ENCODE peak calls at places on chromosomes 16 and 17, in eight cellular contexts. M is SJSA1; W is skeletal muscle cell; D is activated CD4-positive, alpha-beta T cell treated with anti-CD3 and anti-CD28 coated beads for 1 hour; V is esophagus squamous epithelium; G is fibroblast of the aortic adventitia; Z is GM03348; L is LNCaP clone FGC. Y is an unnamed sample.

GRCh38 chr16:68356249-68356918 is 45.6 kb downstream of the PRMT7 start:
- DNase-seq in M (no peak), W (no peak), D (peak; percentile 26), V (no peak), G (no peak), Z (no peak), L (no peak), Y (no peak)

GRCh38 chr17:79182176-79183160 is 107.8 kb downstream of the ENGASE start:
- DNase-seq in M (no peak), W (no peak), D (no peak), V (no peak), G (no peak), Z (no peak), L (no peak), Y (no peak)

GRCh38 chr17:66287911-66288310 is 14.5 kb upstream of the PRKCA start:
- DNase-seq in M (no peak), W (no peak), D (no peak), V (no peak), G (no peak), Z (no peak), L (no peak), Y (no peak)

GRCh38 chr16:47538472-47538871 is 77.3 kb downstream of the PHKB start:
- DNase-seq in M (no peak), W (no peak), D (no peak), V (no peak), G (no peak), Z (no peak), L (no peak), Y (no peak)

GRCh38 chr17:31388770-31389672 is 2.5 kb upstream of the RAB11FIP4 start:
- DNase-seq in M (peak; percentile 38), W (no peak), D (no peak), V (no peak), G (no peak), Z (peak; percentile 68), L (no peak), Y (peak; percentile 14)

GRCh38 chr17:59769891-59770290 is 62.4 kb downstream of the VMP1 start:
- DNase-seq in M (no peak), W (no peak), D (no peak), V (no peak), G (no peak), Z (peak; percentile 26), L (no peak), Y (peak; percentile 57)

GRCh38 chr16:2001035-2001434 is 8.6 kb downstream of the ZNF598 start:
- DNase-seq in M (no peak), W (no peak), D (no peak), V (no peak), G (no peak), Z (no peak), L (no peak), Y (no peak)

GRCh38 chr16:52742052-52742451 is 195.1 kb upstream of the TOX3 start:
- DNase-seq in M (no peak), W (no peak), D (no peak), V (no peak), G (no peak), Z (no peak), L (no peak), Y (no peak)

GRCh38 chr16:17585449-17586080 is 114.8 kb upstream of the XYLT1 start:
- DNase-seq in M (no peak), W (no peak), D (no peak), V (no peak), G (no peak), Z (no peak), L (no peak), Y (no peak)

GRCh38 chr17:75273968-75274708 is 3.1 kb upstream of the MIF4GD start:
- DNase-seq in M (no peak), W (peak; percentile 31), D (no peak), V (no peak), G (peak; percentile 85), Z (peak; percentile 57), L (no peak), Y (peak; percentile 78)

GRCh38 chr16:1014771-1015495 is 33.4 kb downstream of the SOX8 start:
- DNase-seq in M (no peak), W (no peak), D (no peak), V (no peak), G (peak; percentile 11), Z (no peak), L (no peak), Y (no peak)

GRCh38 chr17:75645889-75646625 is 12.8 kb downstream of the SMIM5 start:
- DNase-seq in M (no peak), W (no peak), D (no peak), V (no peak), G (no peak), Z (no peak), L (no peak), Y (peak; percentile 18)

GRCh38 chr17:3916013-3916696 is at the start of gene P2RX1:
- DNase-seq in M (peak; percentile 68), W (no peak), D (no peak), V (no peak), G (peak; percentile 55), Z (peak; percentile 29), L (no peak), Y (peak; percentile 75)

GRCh38 chr17:30323895-30324319 is 9.9 kb downstream of the TMIGD1 start:
- DNase-seq in M (peak; percentile 25), W (peak; percentile 50), D (no peak), V (no peak), G (peak; percentile 69), Z (no peak), L (peak; percentile 63), Y (peak; percentile 84)

GRCh38 chr16:68445458-68445857 is 2.9 kb downstream of the SMPD3 start:
- DNase-seq in M (peak; percentile 12), W (no peak), D (no peak), V (no peak), G (no peak), Z (peak; percentile 26), L (no peak), Y (peak; percentile 10)

GRCh38 chr16:85390511-85391174 is 222.5 kb upstream of the GSE1 start:
- DNase-seq in M (peak; percentile 86), W (peak; percentile 87), D (no peak), V (no peak), G (peak; percentile 93), Z (peak; percentile 86), L (peak; percentile 50), Y (peak; percentile 94)

GRCh38 chr17:319266-319665 is 33.3 kb downstream of the RPH3AL start:
- DNase-seq in M (no peak), W (no peak), D (no peak), V (no peak), G (no peak), Z (no peak), L (no peak), Y (no peak)

GRCh38 chr17:17568772-17569195 is 22.7 kb downstream of the PEMT start:
- DNase-seq in M (peak; percentile 44), W (no peak), D (peak; percentile 28), V (no peak), G (peak; percentile 37), Z (peak; percentile 86), L (peak; percentile 50), Y (peak; percentile 46)

GRCh38 chr16:49524578-49525315 is 151.1 kb downstream of the C16orf78 start:
- DNase-seq in M (no peak), W (no peak), D (no peak), V (no peak), G (no peak), Z (no peak), L (no peak), Y (no peak)

GRCh38 chr17:60161598-60162330 is 12.0 kb downstream of the CA4 start:
- DNase-seq in M (no peak), W (no peak), D (no peak), V (no peak), G (no peak), Z (no peak), L (no peak), Y (no peak)

GRCh38 chr17:62996221-62996620 is 30.2 kb downstream of the TANC2 start:
- DNase-seq in M (no peak), W (no peak), D (no peak), V (no peak), G (no peak), Z (no peak), L (no peak), Y (no peak)

GRCh38 chr16:89090182-89090630 is 3.4 kb upstream of the ACSF3 start:
- DNase-seq in M (no peak), W (no peak), D (no peak), V (no peak), G (no peak), Z (no peak), L (peak; percentile 19), Y (no peak)

GRCh38 chr16:30927789-30928378 is 4.5 kb downstream of the FBXL19 start:
- DNase-seq in M (no peak), W (no peak), D (no peak), V (no peak), G (peak; percentile 23), Z (no peak), L (no peak), Y (peak; percentile 42)

GRCh38 chr17:12744298-12744697 is 45.0 kb upstream of the ARHGAP44 start:
- DNase-seq in M (no peak), W (no peak), D (no peak), V (no peak), G (no peak), Z (peak; percentile 35), L (no peak), Y (peak; percentile 47)

GRCh38 chr17:59154721-59155438 is at the start of gene SKA2:
- DNase-seq in M (no peak), W (no peak), D (peak; percentile 96), V (peak; percentile 98), G (no peak), Z (peak; percentile 94), L (no peak), Y (no peak)

GRCh38 chr17:1726626-1727257 is 2.2 kb downstream of the WDR81 start:
- DNase-seq in M (no peak), W (no peak), D (no peak), V (no peak), G (no peak), Z (no peak), L (no peak), Y (no peak)

GRCh38 chr16:21984062-21984461 is 16.9 kb downstream of the PDZD9 start:
- DNase-seq in M (no peak), W (no peak), D (no peak), V (no peak), G (no peak), Z (no peak), L (no peak), Y (no peak)

GRCh38 chr17:32854834-32855389 is 22.0 kb downstream of the MYO1D start:
- DNase-seq in M (no peak), W (no peak), D (no peak), V (no peak), G (no peak), Z (no peak), L (peak; percentile 87), Y (no peak)

GRCh38 chr17:4162775-4163498 is 19.9 kb downstream of the CYB5D2 start:
- DNase-seq in M (peak; percentile 10), W (no peak), D (no peak), V (no peak), G (no peak), Z (no peak), L (no peak), Y (no peak)

GRCh38 chr17:72024457-72024856 is 96.4 kb upstream of the SOX9 start:
- DNase-seq in M (no peak), W (no peak), D (no peak), V (no peak), G (no peak), Z (no peak), L (no peak), Y (no peak)

GRCh38 chr16:69494993-69495392 is 70.6 kb downstream of the CYB5B start:
- DNase-seq in M (no peak), W (no peak), D (no peak), V (no peak), G (no peak), Z (no peak), L (no peak), Y (peak; percentile 30)

GRCh38 chr16:31079342-31079944 is 5.2 kb downstream of the ZNF646 start:
- DNase-seq in M (no peak), W (no peak), D (no peak), V (no peak), G (no peak), Z (no peak), L (no peak), Y (no peak)

GRCh38 chr17:51673066-51673465 is 412.7 kb downstream of the UTP18 start:
- DNase-seq in M (no peak), W (no peak), D (no peak), V (no peak), G (no peak), Z (no peak), L (no peak), Y (no peak)

GRCh38 chr16:12358898-12359297 is 382.4 kb downstream of the SNX29 start:
- DNase-seq in M (no peak), W (no peak), D (no peak), V (no peak), G (no peak), Z (no peak), L (no peak), Y (no peak)